ENCODE peak calls at places on chromosomes 3 and 15, in six cellular contexts. One of them, this sample, is unnamed.

GRCh38 chr3:32703491-32703968 is 18.5 kb downstream of the CNOT10 start:
- DNase-seq in AG09309: no peak
- DNase-seq in neural crest cell: no peak
- DNase-seq in IMR-90: peak; percentile 28
- DNase-seq in esophagus squamous epithelium: no peak
- DNase-seq in pancreas: no peak
- DNase-seq in this sample: no peak

GRCh38 chr15:92305342-92305741 is 88.3 kb upstream of the ST8SIA2 start:
- DNase-seq in pancreas: no peak
- DNase-seq in IMR-90: no peak
- DNase-seq in neural crest cell: no peak
- DNase-seq in esophagus squamous epithelium: no peak
- DNase-seq in AG09309: no peak
- DNase-seq in this sample: no peak

GRCh38 chr3:193971268-193971751 is 164.6 kb upstream of the HES1 start:
- DNase-seq in pancreas: no peak
- DNase-seq in neural crest cell: no peak
- DNase-seq in AG09309: no peak
- DNase-seq in esophagus squamous epithelium: no peak
- DNase-seq in IMR-90: no peak
- DNase-seq in this sample: peak; percentile 62

GRCh38 chr3:72818092-72818721 is 30.0 kb downstream of the SHQ1 start:
- DNase-seq in pancreas: no peak
- DNase-seq in esophagus squamous epithelium: no peak
- DNase-seq in IMR-90: peak; percentile 36
- DNase-seq in neural crest cell: no peak
- DNase-seq in AG09309: no peak
- DNase-seq in this sample: no peak

GRCh38 chr3:37072892-37073291 is 79.6 kb downstream of the MLH1 start:
- DNase-seq in neural crest cell: no peak
- DNase-seq in pancreas: no peak
- DNase-seq in esophagus squamous epithelium: no peak
- DNase-seq in IMR-90: peak; percentile 93
- DNase-seq in AG09309: no peak
- DNase-seq in this sample: no peak

GRCh38 chr3:45054196-45054857 is 28.2 kb downstream of the CLEC3B start:
- DNase-seq in IMR-90: peak; percentile 85
- DNase-seq in esophagus squamous epithelium: no peak
- DNase-seq in AG09309: peak; percentile 90
- DNase-seq in pancreas: no peak
- DNase-seq in neural crest cell: no peak
- DNase-seq in this sample: no peak

GRCh38 chr15:68340711-68341671 is 63.4 kb downstream of the FEM1B start:
- DNase-seq in neural crest cell: no peak
- DNase-seq in pancreas: no peak
- DNase-seq in AG09309: no peak
- DNase-seq in esophagus squamous epithelium: no peak
- DNase-seq in IMR-90: no peak
- DNase-seq in this sample: peak; percentile 62

GRCh38 chr3:143274291-143274690 is 154.7 kb downstream of the CHST2 start:
- DNase-seq in neural crest cell: no peak
- DNase-seq in pancreas: no peak
- DNase-seq in IMR-90: no peak
- DNase-seq in esophagus squamous epithelium: no peak
- DNase-seq in AG09309: no peak
- DNase-seq in this sample: no peak

GRCh38 chr3:172591876-172592771 is 68.9 kb upstream of the TNFSF10 start:
- DNase-seq in pancreas: no peak
- DNase-seq in neural crest cell: no peak
- DNase-seq in esophagus squamous epithelium: no peak
- DNase-seq in AG09309: no peak
- DNase-seq in IMR-90: peak; percentile 16
- DNase-seq in this sample: no peak

GRCh38 chr3:192033246-192033645 is 572.3 kb downstream of the PYDC2 start:
- DNase-seq in esophagus squamous epithelium: no peak
- DNase-seq in IMR-90: no peak
- DNase-seq in pancreas: no peak
- DNase-seq in neural crest cell: no peak
- DNase-seq in AG09309: no peak
- DNase-seq in this sample: peak; percentile 49

GRCh38 chr3:104291878-104292277 is 1074.8 kb upstream of the ALCAM start:
- DNase-seq in neural crest cell: no peak
- DNase-seq in AG09309: no peak
- DNase-seq in IMR-90: no peak
- DNase-seq in esophagus squamous epithelium: no peak
- DNase-seq in pancreas: no peak
- DNase-seq in this sample: no peak

GRCh38 chr3:146839727-146840126 is 234.6 kb upstream of the PLSCR5 start:
- DNase-seq in neural crest cell: no peak
- DNase-seq in esophagus squamous epithelium: no peak
- DNase-seq in IMR-90: no peak
- DNase-seq in AG09309: no peak
- DNase-seq in pancreas: no peak
- DNase-seq in this sample: no peak

GRCh38 chr15:25689592-25689991 is 173.5 kb downstream of the ATP10A start:
- DNase-seq in esophagus squamous epithelium: no peak
- DNase-seq in pancreas: no peak
- DNase-seq in IMR-90: no peak
- DNase-seq in neural crest cell: no peak
- DNase-seq in AG09309: no peak
- DNase-seq in this sample: no peak
- TF ChIP-seq CTCF in esophagus squamous epithelium: no peak
- TF ChIP-seq CTCF in pancreas: no peak
- TF ChIP-seq CTCF in IMR-90: no peak
- TF ChIP-seq CTCF in neural crest cell: no peak
- TF ChIP-seq CTCF in AG09309: no peak
- TF ChIP-seq CTCF in this sample: no peak

GRCh38 chr3:185976100-185976499 is 38.3 kb upstream of the TRA2B start:
- DNase-seq in neural crest cell: no peak
- DNase-seq in AG09309: no peak
- DNase-seq in esophagus squamous epithelium: no peak
- DNase-seq in IMR-90: no peak
- DNase-seq in pancreas: no peak
- DNase-seq in this sample: no peak

GRCh38 chr3:185966655-185967054 is 28.8 kb upstream of the TRA2B start:
- DNase-seq in esophagus squamous epithelium: no peak
- DNase-seq in IMR-90: no peak
- DNase-seq in pancreas: no peak
- DNase-seq in neural crest cell: no peak
- DNase-seq in AG09309: no peak
- DNase-seq in this sample: no peak

GRCh38 chr3:185968168-185968567 is 30.4 kb upstream of the TRA2B start:
- DNase-seq in AG09309: no peak
- DNase-seq in neural crest cell: no peak
- DNase-seq in IMR-90: no peak
- DNase-seq in pancreas: no peak
- DNase-seq in esophagus squamous epithelium: no peak
- DNase-seq in this sample: no peak

GRCh38 chr3:185976977-185977678 is 39.3 kb upstream of the TRA2B start:
- DNase-seq in pancreas: peak; percentile 77
- DNase-seq in neural crest cell: peak; percentile 91
- DNase-seq in esophagus squamous epithelium: no peak
- DNase-seq in IMR-90: peak; percentile 64
- DNase-seq in AG09309: no peak
- DNase-seq in this sample: no peak

DNA sequence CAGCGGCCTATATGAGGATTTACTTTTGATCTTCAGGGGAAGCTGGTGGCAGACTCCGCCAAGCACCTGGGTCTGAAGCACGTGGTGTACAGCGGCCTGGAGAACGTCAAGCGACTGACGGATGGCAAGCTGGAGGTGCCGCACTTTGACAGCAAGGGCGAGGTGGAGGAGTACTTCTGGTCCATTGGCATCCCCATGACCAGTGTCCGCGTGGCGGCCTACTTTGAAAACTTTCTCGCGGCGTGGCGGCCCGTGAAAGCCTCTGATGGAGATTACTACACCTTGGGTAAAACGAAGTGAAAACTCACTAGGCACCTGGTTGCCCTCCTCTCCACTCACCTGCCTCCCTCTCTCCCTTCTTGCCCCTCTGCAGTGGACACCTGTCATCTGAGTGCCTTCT is 33.8 kb upstream of the TRA2B start:
- DNase-seq in neural crest cell: no peak
- DNase-seq in esophagus squamous epithelium: no peak
- DNase-seq in pancreas: no peak
- DNase-seq in IMR-90: no peak
- DNase-seq in AG09309: no peak
- DNase-seq in this sample: no peak
- TF ChIP-seq CTCF in neural crest cell: no peak
- TF ChIP-seq CTCF in esophagus squamous epithelium: no peak
- TF ChIP-seq CTCF in pancreas: no peak
- TF ChIP-seq CTCF in IMR-90: no peak
- TF ChIP-seq CTCF in AG09309: no peak
- TF ChIP-seq CTCF in this sample: no peak

GRCh38 chr3:33717866-33718594 is at the start of gene CLASP2:
- DNase-seq in AG09309: peak; percentile 25
- DNase-seq in pancreas: peak; percentile 84
- DNase-seq in IMR-90: peak; percentile 86
- DNase-seq in esophagus squamous epithelium: peak; percentile 34
- DNase-seq in neural crest cell: peak; percentile 78
- DNase-seq in this sample: peak; percentile 69
- TF ChIP-seq CTCF in AG09309: no peak
- TF ChIP-seq CTCF in pancreas: peak; percentile 11
- TF ChIP-seq CTCF in IMR-90: no peak
- TF ChIP-seq CTCF in esophagus squamous epithelium: peak; percentile 8
- TF ChIP-seq CTCF in neural crest cell: peak; percentile 36
- TF ChIP-seq CTCF in this sample: no peak

GRCh38 chr3:98587654-98588532 is 5.5 kb downstream of the CPOX start:
- DNase-seq in AG09309: no peak
- DNase-seq in pancreas: no peak
- DNase-seq in esophagus squamous epithelium: no peak
- DNase-seq in IMR-90: peak; percentile 29
- DNase-seq in neural crest cell: no peak
- DNase-seq in this sample: no peak
- TF ChIP-seq CTCF in AG09309: peak; percentile 41
- TF ChIP-seq CTCF in pancreas: no peak
- TF ChIP-seq CTCF in esophagus squamous epithelium: no peak
- TF ChIP-seq CTCF in IMR-90: peak; percentile 31
- TF ChIP-seq CTCF in neural crest cell: peak; percentile 33
- TF ChIP-seq CTCF in this sample: peak; percentile 41